ENCODE peak calls at places on chromosomes 4 and X, in eight cellular contexts. U is activated CD4-positive, alpha-beta T cell treated with anti-CD3 and anti-CD28 coated beads for 24 hours; D is naive B cell; L is PC-3; K is ureter; O is cardiac fibroblast; A is CD8-positive, alpha-beta memory T cell; S is AG08395. C is an unnamed sample.
A peak's percentile ranks its signal among the peaks of the same experiment; 100 is the strongest.

GRCh38 chrX:51894697-51895336 is 1.4 kb downstream of the MAGED1 start:
- DNase-seq in U (no peak), D (peak; percentile 18), L (no peak), K (no peak), O (peak; percentile 34), A (no peak), S (no peak), C (no peak)

GRCh38 chr4:879730-880079 is 52.4 kb downstream of the GAK start:
- DNase-seq in U (peak; percentile 67), D (no peak), L (no peak), K (no peak), O (no peak), A (peak; percentile 42), S (no peak), C (no peak)

GRCh38 chr4:33625762-33626161 is 2618.6 kb downstream of the ARAP2 start:
- DNase-seq in U (no peak), D (no peak), L (peak; percentile 29), K (no peak), O (no peak), A (no peak), S (no peak), C (no peak)

GRCh38 chr4:176256921-176257320 is 12.1 kb downstream of the ASB5 start:
- DNase-seq in U (no peak), D (no peak), L (no peak), K (no peak), O (peak; percentile 25), A (no peak), S (no peak), C (no peak)

GRCh38 chrX:14963447-14964236 is 90.4 kb downstream of the MOSPD2 start:
- DNase-seq in U (no peak), D (no peak), L (peak; percentile 92), K (no peak), O (peak; percentile 11), A (no peak), S (peak; percentile 31), C (no peak)

GRCh38 chr4:172758586-172759340 is 409.8 kb upstream of the GALNT7 start:
- DNase-seq in U (no peak), D (no peak), L (peak; percentile 83), K (no peak), O (peak; percentile 71), A (no peak), S (peak; percentile 10), C (no peak)

GRCh38 chr4:40656221-40656863 is 26.7 kb upstream of the RBM47 start:
- DNase-seq in U (no peak), D (peak; percentile 19), L (no peak), K (no peak), O (no peak), A (no peak), S (no peak), C (no peak)

GRCh38 chrX:103254171-103254824 is 657 bp downstream of the TCEAL8 start:
- DNase-seq in U (peak; percentile 10), D (peak; percentile 9), L (peak; percentile 40), K (peak; percentile 67), O (peak; percentile 21), A (peak; percentile 13), S (peak; percentile 27), C (no peak)

GRCh38 chr4:1009647-1010521 is 1.5 kb upstream of the FGFRL1 start:
- DNase-seq in U (peak; percentile 52), D (peak; percentile 73), L (peak; percentile 44), K (peak; percentile 70), O (peak; percentile 52), A (peak; percentile 65), S (peak; percentile 91), C (peak; percentile 85)

GRCh38 chr4:53997901-53998300 is 66.5 kb downstream of the CHIC2 start:
- DNase-seq in U (no peak), D (no peak), L (no peak), K (no peak), O (no peak), A (no peak), S (no peak), C (no peak)

GRCh38 chr4:26568446-26568994 is 15.4 kb upstream of the TBC1D19 start:
- DNase-seq in U (no peak), D (no peak), L (peak; percentile 93), K (no peak), O (peak; percentile 94), A (no peak), S (peak; percentile 77), C (no peak)

GRCh38 chr4:12116009-12116542 is 687.4 kb upstream of the HS3ST1 start:
- DNase-seq in U (no peak), D (no peak), L (no peak), K (no peak), O (no peak), A (no peak), S (no peak), C (no peak)

GRCh38 chrX:118727686-118728339 is 407 bp downstream of the IL13RA1 start:
- DNase-seq in U (no peak), D (no peak), L (peak; percentile 11), K (no peak), O (peak; percentile 20), A (no peak), S (peak; percentile 22), C (peak; percentile 81)

GRCh38 chr4:94063084-94063483 is 144.6 kb upstream of the SMARCAD1 start:
- DNase-seq in U (no peak), D (no peak), L (no peak), K (no peak), O (no peak), A (no peak), S (no peak), C (no peak)

GRCh38 chr4:3091464-3091863 is 17.0 kb downstream of the HTT start:
- DNase-seq in U (no peak), D (no peak), L (no peak), K (no peak), O (no peak), A (no peak), S (no peak), C (no peak)

GRCh38 chr4:112881842-112882241 is 167.6 kb upstream of the ANK2 start:
- DNase-seq in U (no peak), D (no peak), L (no peak), K (no peak), O (no peak), A (no peak), S (no peak), C (no peak)